ENCODE peak calls at places on chromosomes 2 and 18, in nine cellular contexts. One of them, this sample, is unnamed.

GRCh38 chr2:133955174-133955573 is 298.7 kb upstream of the MGAT5 start:
- DNase-seq in upper lobe of right lung: no peak
- DNase-seq in stomach: no peak
- DNase-seq in HL-60: no peak
- DNase-seq in AG04450: no peak
- DNase-seq in K562: no peak
- DNase-seq in CD4-positive, CD25-positive, alpha-beta regulatory T cell: no peak
- DNase-seq in OCI-LY7: no peak
- DNase-seq in prostate gland: no peak
- DNase-seq in this sample: no peak

GRCh38 chr2:14094592-14094991 is 537.9 kb upstream of the LRATD1 start:
- DNase-seq in upper lobe of right lung: no peak
- DNase-seq in stomach: no peak
- DNase-seq in HL-60: no peak
- DNase-seq in AG04450: no peak
- DNase-seq in K562: no peak
- DNase-seq in CD4-positive, CD25-positive, alpha-beta regulatory T cell: no peak
- DNase-seq in OCI-LY7: no peak
- DNase-seq in prostate gland: no peak
- DNase-seq in this sample: peak; percentile 33

GRCh38 chr2:222318026-222318711 is 19.4 kb upstream of the PAX3 start:
- DNase-seq in upper lobe of right lung: peak; percentile 85
- DNase-seq in stomach: peak; percentile 72
- DNase-seq in HL-60: no peak
- DNase-seq in AG04450: peak; percentile 4
- DNase-seq in K562: no peak
- DNase-seq in CD4-positive, CD25-positive, alpha-beta regulatory T cell: no peak
- DNase-seq in OCI-LY7: peak; percentile 36
- DNase-seq in prostate gland: peak; percentile 41
- DNase-seq in this sample: peak; percentile 89

GRCh38 chr2:145186303-145186702 is 666.4 kb upstream of the ZEB2 start:
- DNase-seq in upper lobe of right lung: no peak
- DNase-seq in stomach: no peak
- DNase-seq in HL-60: no peak
- DNase-seq in AG04450: no peak
- DNase-seq in K562: no peak
- DNase-seq in CD4-positive, CD25-positive, alpha-beta regulatory T cell: no peak
- DNase-seq in OCI-LY7: peak; percentile 45
- DNase-seq in prostate gland: no peak
- DNase-seq in this sample: no peak

GRCh38 chr2:167192833-167193232 is 304.6 kb downstream of the XIRP2 start:
- DNase-seq in upper lobe of right lung: no peak
- DNase-seq in stomach: no peak
- DNase-seq in HL-60: no peak
- DNase-seq in AG04450: peak; percentile 49
- DNase-seq in K562: no peak
- DNase-seq in CD4-positive, CD25-positive, alpha-beta regulatory T cell: no peak
- DNase-seq in OCI-LY7: no peak
- DNase-seq in prostate gland: no peak
- DNase-seq in this sample: no peak

GRCh38 chr18:8870528-8870927 is 165.2 kb downstream of the MTCL1 start:
- DNase-seq in upper lobe of right lung: no peak
- DNase-seq in stomach: no peak
- DNase-seq in HL-60: no peak
- DNase-seq in AG04450: no peak
- DNase-seq in K562: no peak
- DNase-seq in CD4-positive, CD25-positive, alpha-beta regulatory T cell: no peak
- DNase-seq in OCI-LY7: no peak
- DNase-seq in prostate gland: no peak
- DNase-seq in this sample: no peak

GRCh38 chr2:28381225-28382180 is 11.2 kb upstream of the FOSL2 start:
- DNase-seq in upper lobe of right lung: no peak
- DNase-seq in stomach: peak; percentile 74
- DNase-seq in HL-60: no peak
- DNase-seq in AG04450: no peak
- DNase-seq in K562: no peak
- DNase-seq in CD4-positive, CD25-positive, alpha-beta regulatory T cell: no peak
- DNase-seq in OCI-LY7: no peak
- DNase-seq in prostate gland: no peak
- DNase-seq in this sample: no peak

GRCh38 chr2:239561448-239562001 is 160.7 kb upstream of the HDAC4 start:
- DNase-seq in upper lobe of right lung: peak; percentile 59
- DNase-seq in stomach: no peak
- DNase-seq in HL-60: no peak
- DNase-seq in AG04450: no peak
- DNase-seq in K562: no peak
- DNase-seq in CD4-positive, CD25-positive, alpha-beta regulatory T cell: no peak
- DNase-seq in OCI-LY7: no peak
- DNase-seq in prostate gland: no peak
- DNase-seq in this sample: no peak

GRCh38 chr2:178282075-178282474 is 87.8 kb downstream of the OSBPL6 start:
- DNase-seq in upper lobe of right lung: no peak
- DNase-seq in stomach: no peak
- DNase-seq in HL-60: no peak
- DNase-seq in AG04450: peak; percentile 56
- DNase-seq in K562: no peak
- DNase-seq in CD4-positive, CD25-positive, alpha-beta regulatory T cell: no peak
- DNase-seq in OCI-LY7: no peak
- DNase-seq in prostate gland: peak; percentile 10
- DNase-seq in this sample: peak; percentile 60

GRCh38 chr18:23547806-23548205 is 38.5 kb downstream of the NPC1 start:
- DNase-seq in upper lobe of right lung: no peak
- DNase-seq in stomach: no peak
- DNase-seq in HL-60: no peak
- DNase-seq in AG04450: no peak
- DNase-seq in K562: no peak
- DNase-seq in CD4-positive, CD25-positive, alpha-beta regulatory T cell: no peak
- DNase-seq in OCI-LY7: no peak
- DNase-seq in prostate gland: no peak
- DNase-seq in this sample: peak; percentile 74

GRCh38 chr2:225400060-225400511 is 576 bp downstream of the NYAP2 start:
- DNase-seq in upper lobe of right lung: no peak
- DNase-seq in stomach: no peak
- DNase-seq in HL-60: no peak
- DNase-seq in AG04450: peak; percentile 16
- DNase-seq in K562: no peak
- DNase-seq in CD4-positive, CD25-positive, alpha-beta regulatory T cell: no peak
- DNase-seq in OCI-LY7: peak; percentile 5
- DNase-seq in prostate gland: no peak
- DNase-seq in this sample: peak; percentile 40

DNA sequence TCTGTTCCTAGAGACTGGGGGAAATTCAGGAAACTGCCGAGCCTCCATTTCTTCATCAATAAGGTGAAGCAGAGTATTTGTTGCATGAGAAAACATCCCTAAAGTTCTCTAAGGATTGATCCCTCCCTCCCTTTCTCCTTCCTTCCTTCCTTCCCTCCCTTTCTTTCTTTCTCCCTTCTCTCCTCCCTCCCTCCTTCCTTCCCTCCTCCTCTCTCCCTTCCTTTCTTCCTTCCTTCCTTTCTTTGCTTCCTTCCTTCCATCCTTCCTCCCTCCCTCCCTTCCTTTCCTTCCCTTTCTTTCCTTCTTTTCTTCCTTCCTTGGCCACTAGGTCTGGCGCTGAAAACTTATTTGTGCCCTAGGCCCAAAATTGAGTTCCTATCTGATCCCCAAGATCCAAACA is 47.2 kb upstream of the PMAIP1 start:
- DNase-seq in upper lobe of right lung: no peak
- DNase-seq in stomach: no peak
- DNase-seq in HL-60: no peak
- DNase-seq in AG04450: no peak
- DNase-seq in K562: no peak
- DNase-seq in CD4-positive, CD25-positive, alpha-beta regulatory T cell: no peak
- DNase-seq in OCI-LY7: no peak
- DNase-seq in prostate gland: no peak
- DNase-seq in this sample: no peak
- H3K4me3 ChIP-seq in upper lobe of right lung: no peak overlapping the region
- H3K4me3 ChIP-seq in stomach: no peak overlapping the region
- H3K4me3 ChIP-seq in HL-60: no peak overlapping the region
- H3K4me3 ChIP-seq in AG04450: no peak overlapping the region
- H3K4me3 ChIP-seq in K562: no peak overlapping the region
- H3K4me3 ChIP-seq in CD4-positive, CD25-positive, alpha-beta regulatory T cell: no peak overlapping the region
- H3K4me3 ChIP-seq in OCI-LY7: no peak overlapping the region
- H3K4me3 ChIP-seq in prostate gland: no peak overlapping the region
- H3K4me3 ChIP-seq in this sample: no peak overlapping the region

GRCh38 chr2:46504221-46504620 is 24.9 kb downstream of the TMEM247 start:
- DNase-seq in upper lobe of right lung: no peak
- DNase-seq in stomach: no peak
- DNase-seq in HL-60: no peak
- DNase-seq in AG04450: no peak
- DNase-seq in K562: no peak
- DNase-seq in CD4-positive, CD25-positive, alpha-beta regulatory T cell: no peak
- DNase-seq in OCI-LY7: no peak
- DNase-seq in prostate gland: no peak
- DNase-seq in this sample: no peak

GRCh38 chr2:46508312-46508711 is 28.9 kb downstream of the TMEM247 start:
- DNase-seq in upper lobe of right lung: no peak
- DNase-seq in stomach: no peak
- DNase-seq in HL-60: no peak
- DNase-seq in AG04450: no peak
- DNase-seq in K562: no peak
- DNase-seq in CD4-positive, CD25-positive, alpha-beta regulatory T cell: no peak
- DNase-seq in OCI-LY7: no peak
- DNase-seq in prostate gland: no peak
- DNase-seq in this sample: no peak

GRCh38 chr2:46508734-46509133 is 29.4 kb downstream of the TMEM247 start:
- DNase-seq in upper lobe of right lung: no peak
- DNase-seq in stomach: no peak
- DNase-seq in HL-60: no peak
- DNase-seq in AG04450: no peak
- DNase-seq in K562: no peak
- DNase-seq in CD4-positive, CD25-positive, alpha-beta regulatory T cell: no peak
- DNase-seq in OCI-LY7: no peak
- DNase-seq in prostate gland: no peak
- DNase-seq in this sample: no peak

GRCh38 chr2:46504685-46505559 is 25.6 kb downstream of the TMEM247 start:
- DNase-seq in upper lobe of right lung: no peak
- DNase-seq in stomach: no peak
- DNase-seq in HL-60: no peak
- DNase-seq in AG04450: no peak
- DNase-seq in K562: no peak
- DNase-seq in CD4-positive, CD25-positive, alpha-beta regulatory T cell: no peak
- DNase-seq in OCI-LY7: no peak
- DNase-seq in prostate gland: no peak
- DNase-seq in this sample: no peak

DNA sequence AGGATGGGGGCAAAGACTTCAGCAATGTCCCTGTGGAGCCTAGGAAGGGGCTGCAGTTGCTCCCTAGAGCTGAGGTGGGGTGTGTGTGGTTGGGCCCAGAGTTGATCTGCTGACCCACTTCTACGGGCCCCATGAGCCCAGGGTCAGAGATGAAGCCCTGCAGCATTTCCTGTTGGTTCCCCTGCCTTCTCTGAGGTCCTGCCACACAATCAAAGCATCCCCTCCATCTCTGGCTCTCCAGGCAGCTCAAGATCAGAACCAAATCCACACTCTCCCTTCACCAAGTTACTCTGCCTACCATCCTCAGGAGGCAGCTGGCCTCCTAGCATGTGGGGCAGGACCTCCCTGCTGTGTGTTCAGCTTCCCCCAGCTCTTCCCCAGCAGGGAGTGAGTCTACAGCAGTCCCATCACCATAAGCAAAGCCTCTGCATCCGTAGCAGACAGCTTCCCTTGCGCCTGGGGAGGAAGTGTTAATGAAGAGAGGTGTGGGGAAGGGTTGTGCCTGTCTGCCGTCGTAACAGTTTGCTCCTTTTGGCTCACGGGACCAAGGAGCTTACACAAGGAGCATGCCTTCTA is 26.9 kb downstream of the TMEM247 start:
- DNase-seq in upper lobe of right lung: no peak
- DNase-seq in stomach: no peak
- DNase-seq in HL-60: no peak
- DNase-seq in AG04450: no peak
- DNase-seq in K562: no peak
- DNase-seq in CD4-positive, CD25-positive, alpha-beta regulatory T cell: no peak
- DNase-seq in OCI-LY7: no peak
- DNase-seq in prostate gland: no peak
- DNase-seq in this sample: no peak
- H3K4me3 ChIP-seq in upper lobe of right lung: no peak overlapping the region
- H3K4me3 ChIP-seq in stomach: no peak overlapping the region
- H3K4me3 ChIP-seq in HL-60: no peak overlapping the region
- H3K4me3 ChIP-seq in AG04450: no peak overlapping the region
- H3K4me3 ChIP-seq in K562: no peak overlapping the region
- H3K4me3 ChIP-seq in CD4-positive, CD25-positive, alpha-beta regulatory T cell: no peak overlapping the region
- H3K4me3 ChIP-seq in OCI-LY7: no peak overlapping the region
- H3K4me3 ChIP-seq in prostate gland: no peak overlapping the region
- H3K4me3 ChIP-seq in this sample: no peak overlapping the region

GRCh38 chr2:232871418-232871834 is 1.4 kb downstream of the SNORC start:
- DNase-seq in upper lobe of right lung: no peak
- DNase-seq in stomach: no peak
- DNase-seq in HL-60: no peak
- DNase-seq in AG04450: no peak
- DNase-seq in K562: no peak
- DNase-seq in CD4-positive, CD25-positive, alpha-beta regulatory T cell: no peak
- DNase-seq in OCI-LY7: no peak
- DNase-seq in prostate gland: no peak
- DNase-seq in this sample: no peak

GRCh38 chr2:232873292-232873908 is 3.3 kb downstream of the SNORC start:
- DNase-seq in upper lobe of right lung: peak; percentile 53
- DNase-seq in stomach: no peak
- DNase-seq in HL-60: no peak
- DNase-seq in AG04450: no peak
- DNase-seq in K562: no peak
- DNase-seq in CD4-positive, CD25-positive, alpha-beta regulatory T cell: no peak
- DNase-seq in OCI-LY7: no peak
- DNase-seq in prostate gland: no peak
- DNase-seq in this sample: no peak

GRCh38 chr2:232871835-232872736 is 2.0 kb downstream of the SNORC start:
- DNase-seq in upper lobe of right lung: peak; percentile 48
- DNase-seq in stomach: no peak
- DNase-seq in HL-60: no peak
- DNase-seq in AG04450: no peak
- DNase-seq in K562: no peak
- DNase-seq in CD4-positive, CD25-positive, alpha-beta regulatory T cell: no peak
- DNase-seq in OCI-LY7: no peak
- DNase-seq in prostate gland: no peak
- DNase-seq in this sample: no peak

GRCh38 chr2:232873909-232874641 is 4.0 kb downstream of the SNORC start:
- DNase-seq in upper lobe of right lung: no peak
- DNase-seq in stomach: no peak
- DNase-seq in HL-60: no peak
- DNase-seq in AG04450: no peak
- DNase-seq in K562: no peak
- DNase-seq in CD4-positive, CD25-positive, alpha-beta regulatory T cell: no peak
- DNase-seq in OCI-LY7: no peak
- DNase-seq in prostate gland: no peak
- DNase-seq in this sample: no peak

GRCh38 chr2:232872826-232873225 is 2.8 kb downstream of the SNORC start:
- DNase-seq in upper lobe of right lung: peak; percentile 51
- DNase-seq in stomach: no peak
- DNase-seq in HL-60: no peak
- DNase-seq in AG04450: no peak
- DNase-seq in K562: no peak
- DNase-seq in CD4-positive, CD25-positive, alpha-beta regulatory T cell: no peak
- DNase-seq in OCI-LY7: no peak
- DNase-seq in prostate gland: no peak
- DNase-seq in this sample: no peak
- H3K4me3 ChIP-seq in upper lobe of right lung: no peak overlapping the region
- H3K4me3 ChIP-seq in stomach: no peak overlapping the region
- H3K4me3 ChIP-seq in HL-60: no peak overlapping the region
- H3K4me3 ChIP-seq in AG04450: no peak overlapping the region
- H3K4me3 ChIP-seq in K562: no peak overlapping the region
- H3K4me3 ChIP-seq in CD4-positive, CD25-positive, alpha-beta regulatory T cell: no peak overlapping the region
- H3K4me3 ChIP-seq in OCI-LY7: no peak overlapping the region
- H3K4me3 ChIP-seq in prostate gland: no peak overlapping the region
- H3K4me3 ChIP-seq in this sample: no peak overlapping the region

GRCh38 chr18:73270919-73271318 is 403.1 kb upstream of the NETO1 start:
- DNase-seq in upper lobe of right lung: no peak
- DNase-seq in stomach: no peak
- DNase-seq in HL-60: no peak
- DNase-seq in AG04450: no peak
- DNase-seq in K562: no peak
- DNase-seq in CD4-positive, CD25-positive, alpha-beta regulatory T cell: no peak
- DNase-seq in OCI-LY7: no peak
- DNase-seq in prostate gland: no peak
- DNase-seq in this sample: no peak
- H3K4me3 ChIP-seq in upper lobe of right lung: no peak overlapping the region
- H3K4me3 ChIP-seq in stomach: no peak overlapping the region
- H3K4me3 ChIP-seq in HL-60: no peak overlapping the region
- H3K4me3 ChIP-seq in AG04450: no peak overlapping the region
- H3K4me3 ChIP-seq in K562: no peak overlapping the region
- H3K4me3 ChIP-seq in CD4-positive, CD25-positive, alpha-beta regulatory T cell: no peak overlapping the region
- H3K4me3 ChIP-seq in OCI-LY7: no peak overlapping the region
- H3K4me3 ChIP-seq in prostate gland: no peak overlapping the region
- H3K4me3 ChIP-seq in this sample: no peak overlapping the region

This sample was measured in PC-9.